ENCODE peak calls at places on chromosomes 6 and 20, in eight cellular contexts. One of them, this sample, is unnamed.

GRCh38 chr6:166627875-166628849 is 1.1 kb upstream of the RPS6KA2 start:
- DNase-seq in tibial nerve: peak; percentile 43
- DNase-seq in MM.1S: peak; percentile 43
- DNase-seq in aorta: peak; percentile 87
- DNase-seq in IMR-90: peak; percentile 55
- DNase-seq in CD8-positive, alpha-beta memory T cell: no peak
- DNase-seq in spleen: peak; percentile 95
- DNase-seq in bronchial epithelial cell: peak; percentile 28
- DNase-seq in this sample: peak; percentile 81

GRCh38 chr20:25090492-25091429 is 8.8 kb upstream of the VSX1 start:
- DNase-seq in CD8-positive, alpha-beta memory T cell: peak; percentile 80
- DNase-seq in MM.1S: peak; percentile 82
- DNase-seq in aorta: peak; percentile 69
- DNase-seq in spleen: peak; percentile 90
- DNase-seq in IMR-90: no peak
- DNase-seq in tibial nerve: no peak
- DNase-seq in bronchial epithelial cell: no peak
- DNase-seq in this sample: no peak

GRCh38 chr6:141421378-141421777 is 711.3 kb upstream of the GJE1 start:
- DNase-seq in IMR-90: peak; percentile 85
- DNase-seq in aorta: no peak
- DNase-seq in spleen: no peak
- DNase-seq in CD8-positive, alpha-beta memory T cell: no peak
- DNase-seq in tibial nerve: no peak
- DNase-seq in bronchial epithelial cell: peak; percentile 96
- DNase-seq in MM.1S: no peak
- DNase-seq in this sample: no peak

GRCh38 chr6:158707120-158707519 is 57.3 kb downstream of the SYTL3 start:
- DNase-seq in IMR-90: peak; percentile 56
- DNase-seq in bronchial epithelial cell: peak; percentile 63
- DNase-seq in CD8-positive, alpha-beta memory T cell: no peak
- DNase-seq in spleen: no peak
- DNase-seq in aorta: no peak
- DNase-seq in MM.1S: no peak
- DNase-seq in tibial nerve: no peak
- DNase-seq in this sample: no peak

GRCh38 chr6:12313992-12314589 is 23.9 kb downstream of the EDN1 start:
- DNase-seq in bronchial epithelial cell: peak; percentile 100
- DNase-seq in MM.1S: no peak
- DNase-seq in IMR-90: peak; percentile 35
- DNase-seq in tibial nerve: no peak
- DNase-seq in CD8-positive, alpha-beta memory T cell: no peak
- DNase-seq in spleen: peak; percentile 43
- DNase-seq in aorta: no peak
- DNase-seq in this sample: peak; percentile 67

GRCh38 chr6:14861491-14861943 is 384.4 kb upstream of the JARID2 start:
- DNase-seq in tibial nerve: no peak
- DNase-seq in MM.1S: no peak
- DNase-seq in aorta: no peak
- DNase-seq in spleen: no peak
- DNase-seq in bronchial epithelial cell: no peak
- DNase-seq in IMR-90: no peak
- DNase-seq in CD8-positive, alpha-beta memory T cell: no peak
- DNase-seq in this sample: no peak

GRCh38 chr20:36645998-36646397 is at the start of gene SLA2:
- DNase-seq in aorta: peak; percentile 63
- DNase-seq in bronchial epithelial cell: no peak
- DNase-seq in spleen: peak; percentile 92
- DNase-seq in MM.1S: no peak
- DNase-seq in CD8-positive, alpha-beta memory T cell: peak; percentile 75
- DNase-seq in tibial nerve: no peak
- DNase-seq in IMR-90: no peak
- DNase-seq in this sample: no peak

GRCh38 chr20:8557711-8558110 is 425.6 kb downstream of the PLCB1 start:
- DNase-seq in tibial nerve: no peak
- DNase-seq in spleen: no peak
- DNase-seq in CD8-positive, alpha-beta memory T cell: no peak
- DNase-seq in bronchial epithelial cell: no peak
- DNase-seq in IMR-90: peak; percentile 59
- DNase-seq in aorta: no peak
- DNase-seq in MM.1S: no peak
- DNase-seq in this sample: no peak

GRCh38 chr6:146106532-146106931 is 77.7 kb downstream of the GRM1 start:
- DNase-seq in spleen: no peak
- DNase-seq in tibial nerve: no peak
- DNase-seq in MM.1S: no peak
- DNase-seq in aorta: no peak
- DNase-seq in bronchial epithelial cell: no peak
- DNase-seq in CD8-positive, alpha-beta memory T cell: no peak
- DNase-seq in IMR-90: no peak
- DNase-seq in this sample: no peak

GRCh38 chr20:49510562-49511117 is 28.2 kb upstream of the KCNB1 start:
- DNase-seq in MM.1S: no peak
- DNase-seq in CD8-positive, alpha-beta memory T cell: no peak
- DNase-seq in spleen: no peak
- DNase-seq in bronchial epithelial cell: no peak
- DNase-seq in tibial nerve: peak; percentile 67
- DNase-seq in IMR-90: peak; percentile 83
- DNase-seq in aorta: peak; percentile 90
- DNase-seq in this sample: peak; percentile 23

GRCh38 chr6:129672883-129673631 is 36.9 kb downstream of the ARHGAP18 start:
- DNase-seq in IMR-90: peak; percentile 87
- DNase-seq in bronchial epithelial cell: peak; percentile 89
- DNase-seq in CD8-positive, alpha-beta memory T cell: no peak
- DNase-seq in MM.1S: peak; percentile 40
- DNase-seq in tibial nerve: no peak
- DNase-seq in aorta: no peak
- DNase-seq in spleen: no peak
- DNase-seq in this sample: no peak

GRCh38 chr6:14876778-14877613 is 368.9 kb upstream of the JARID2 start:
- DNase-seq in bronchial epithelial cell: peak; percentile 92
- DNase-seq in aorta: no peak
- DNase-seq in CD8-positive, alpha-beta memory T cell: peak; percentile 25
- DNase-seq in MM.1S: no peak
- DNase-seq in spleen: no peak
- DNase-seq in tibial nerve: no peak
- DNase-seq in IMR-90: peak; percentile 94
- DNase-seq in this sample: no peak

DNA sequence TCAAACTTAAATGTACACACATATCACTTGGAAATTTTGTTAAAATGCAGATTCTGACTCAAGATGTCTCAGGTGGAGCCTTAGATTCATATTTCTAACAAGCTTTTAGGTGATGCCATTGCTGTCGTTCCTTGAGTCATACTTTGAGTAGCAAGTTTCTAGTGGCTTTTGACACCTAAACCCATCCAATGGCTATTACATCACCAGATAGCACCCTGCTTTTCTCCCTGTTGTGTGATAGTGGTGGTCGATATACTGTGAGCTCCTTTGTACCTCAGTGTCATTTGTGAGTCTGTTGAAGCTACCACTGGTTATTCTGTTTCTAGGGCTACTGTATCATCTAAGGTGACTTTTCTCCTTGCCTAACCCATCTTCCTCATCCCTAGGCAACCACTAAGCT is 34.7 kb upstream of the BAG2 start:
- DNase-seq in bronchial epithelial cell: no peak
- DNase-seq in CD8-positive, alpha-beta memory T cell: no peak
- DNase-seq in tibial nerve: no peak
- DNase-seq in IMR-90: no peak
- DNase-seq in spleen: no peak
- DNase-seq in MM.1S: no peak
- DNase-seq in aorta: no peak
- DNase-seq in this sample: no peak
- H3K36me3 ChIP-seq in bronchial epithelial cell: peaks cover 2% of the 10 kb centered on the region
- H3K36me3 ChIP-seq in CD8-positive, alpha-beta memory T cell: peaks cover 6% of the 10 kb centered on the region
- H3K36me3 ChIP-seq in tibial nerve: peaks cover 45% of the 10 kb centered on the region
- H3K36me3 ChIP-seq in IMR-90: peaks cover 10% of the 10 kb centered on the region
- H3K36me3 ChIP-seq in spleen: peaks cover 16% of the 10 kb centered on the region
- H3K36me3 ChIP-seq in MM.1S: peaks cover 7% of the 10 kb centered on the region
- H3K36me3 ChIP-seq in aorta: no peaks in the 10 kb centered on the region
- H3K36me3 ChIP-seq in this sample: peaks cover 11% of the 10 kb centered on the region

GRCh38 chr6:148324297-148325007 is 18.2 kb upstream of the SASH1 start:
- DNase-seq in MM.1S: no peak
- DNase-seq in bronchial epithelial cell: no peak
- DNase-seq in CD8-positive, alpha-beta memory T cell: no peak
- DNase-seq in aorta: no peak
- DNase-seq in tibial nerve: no peak
- DNase-seq in spleen: no peak
- DNase-seq in IMR-90: peak; percentile 41
- DNase-seq in this sample: no peak

GRCh38 chr6:148329568-148330299 is 12.9 kb upstream of the SASH1 start:
- DNase-seq in MM.1S: no peak
- DNase-seq in bronchial epithelial cell: peak; percentile 86
- DNase-seq in IMR-90: peak; percentile 89
- DNase-seq in spleen: no peak
- DNase-seq in CD8-positive, alpha-beta memory T cell: no peak
- DNase-seq in aorta: no peak
- DNase-seq in tibial nerve: no peak
- DNase-seq in this sample: no peak

GRCh38 chr6:148332088-148332487 is 10.6 kb upstream of the SASH1 start:
- DNase-seq in bronchial epithelial cell: peak; percentile 33
- DNase-seq in aorta: no peak
- DNase-seq in MM.1S: no peak
- DNase-seq in tibial nerve: no peak
- DNase-seq in IMR-90: no peak
- DNase-seq in spleen: no peak
- DNase-seq in CD8-positive, alpha-beta memory T cell: no peak
- DNase-seq in this sample: no peak

GRCh38 chr6:148325316-148326068 is 17.1 kb upstream of the SASH1 start:
- DNase-seq in tibial nerve: no peak
- DNase-seq in spleen: no peak
- DNase-seq in IMR-90: peak; percentile 39
- DNase-seq in bronchial epithelial cell: no peak
- DNase-seq in MM.1S: no peak
- DNase-seq in aorta: no peak
- DNase-seq in CD8-positive, alpha-beta memory T cell: no peak
- DNase-seq in this sample: no peak

DNA sequence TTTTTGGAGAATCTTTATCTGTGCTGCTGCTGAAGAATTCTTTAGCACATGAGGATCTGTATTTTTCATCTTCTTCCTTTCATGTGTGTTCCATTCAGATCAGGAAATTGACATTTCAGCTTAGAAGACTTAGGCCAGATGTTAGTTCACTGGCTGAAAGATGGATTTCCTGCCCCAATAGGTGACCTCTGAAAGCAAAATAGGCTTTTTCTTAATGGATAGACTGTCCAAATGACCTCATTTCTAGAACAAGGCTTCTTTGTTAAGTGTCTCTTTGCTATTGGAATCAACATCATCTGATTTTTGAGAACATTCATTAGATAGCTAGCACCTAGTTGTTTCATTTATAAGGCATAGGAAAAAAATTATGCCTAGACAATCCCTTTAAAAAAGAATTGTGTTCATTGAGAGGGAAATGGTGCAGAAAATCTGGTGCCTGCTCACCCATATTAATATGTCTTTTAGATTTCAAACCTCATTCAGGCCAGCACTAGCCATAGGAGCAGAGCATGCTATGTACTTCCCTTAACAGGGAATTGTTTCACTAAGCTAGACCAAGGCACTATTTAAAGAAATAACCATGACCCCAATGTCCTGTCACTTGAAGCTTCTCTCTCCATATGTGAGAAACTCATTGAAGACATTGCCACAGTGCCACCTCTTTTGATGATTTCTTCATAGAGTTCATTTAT is 13.6 kb upstream of the SASH1 start:
- DNase-seq in tibial nerve: no peak
- DNase-seq in IMR-90: no peak
- DNase-seq in CD8-positive, alpha-beta memory T cell: no peak
- DNase-seq in spleen: no peak
- DNase-seq in aorta: no peak
- DNase-seq in bronchial epithelial cell: no peak
- DNase-seq in MM.1S: no peak
- DNase-seq in this sample: no peak
- H3K4me3 ChIP-seq in tibial nerve: no peak overlapping the region
- H3K4me3 ChIP-seq in IMR-90: no peak overlapping the region
- H3K4me3 ChIP-seq in CD8-positive, alpha-beta memory T cell: no peak overlapping the region
- H3K4me3 ChIP-seq in spleen: no peak overlapping the region
- H3K4me3 ChIP-seq in aorta: no peak overlapping the region
- H3K4me3 ChIP-seq in bronchial epithelial cell: no peak overlapping the region
- H3K4me3 ChIP-seq in MM.1S: no peak overlapping the region
- H3K4me3 ChIP-seq in this sample: no peak overlapping the region

DNA sequence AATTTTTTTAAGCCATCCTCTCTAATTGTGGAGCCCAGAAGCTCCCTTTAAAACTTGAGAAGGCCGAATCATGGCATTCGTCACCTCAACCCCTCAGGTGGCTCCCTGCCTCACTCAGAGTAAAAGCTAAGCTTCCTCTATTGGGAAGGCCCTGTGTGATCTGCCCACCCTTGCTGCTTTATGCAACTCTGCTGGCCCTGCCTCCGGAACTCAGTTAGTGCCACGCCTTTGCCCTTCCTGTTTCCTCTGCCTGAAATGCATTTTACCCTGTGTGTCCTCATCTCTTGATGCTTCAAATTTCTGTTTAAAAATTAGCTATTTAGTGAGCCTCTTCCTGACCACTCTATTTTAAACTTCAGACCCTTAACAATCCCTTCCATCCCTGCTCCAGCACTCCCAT is 5.7 kb downstream of the PACRG start:
- DNase-seq in bronchial epithelial cell: no peak
- DNase-seq in CD8-positive, alpha-beta memory T cell: peak; percentile 23
- DNase-seq in tibial nerve: no peak
- DNase-seq in aorta: no peak
- DNase-seq in spleen: no peak
- DNase-seq in MM.1S: no peak
- DNase-seq in IMR-90: no peak
- DNase-seq in this sample: no peak
- H3K36me3 ChIP-seq in bronchial epithelial cell: no peaks in the 10 kb centered on the region
- H3K36me3 ChIP-seq in CD8-positive, alpha-beta memory T cell: no peaks in the 10 kb centered on the region
- H3K36me3 ChIP-seq in tibial nerve: no peaks in the 10 kb centered on the region
- H3K36me3 ChIP-seq in aorta: no peaks in the 10 kb centered on the region
- H3K36me3 ChIP-seq in spleen: no peaks in the 10 kb centered on the region
- H3K36me3 ChIP-seq in MM.1S: no peaks in the 10 kb centered on the region
- H3K36me3 ChIP-seq in IMR-90: no peaks in the 10 kb centered on the region
- H3K36me3 ChIP-seq in this sample: no peaks in the 10 kb centered on the region

GRCh38 chr6:157079277-157079676 is 244.0 kb downstream of the TMEM242 start:
- DNase-seq in spleen: no peak
- DNase-seq in aorta: no peak
- DNase-seq in CD8-positive, alpha-beta memory T cell: no peak
- DNase-seq in IMR-90: no peak
- DNase-seq in tibial nerve: no peak
- DNase-seq in MM.1S: no peak
- DNase-seq in bronchial epithelial cell: peak; percentile 44
- DNase-seq in this sample: no peak

GRCh38 chr6:157077251-157077650 is 246.1 kb downstream of the TMEM242 start:
- DNase-seq in IMR-90: no peak
- DNase-seq in aorta: no peak
- DNase-seq in tibial nerve: no peak
- DNase-seq in CD8-positive, alpha-beta memory T cell: no peak
- DNase-seq in MM.1S: no peak
- DNase-seq in bronchial epithelial cell: no peak
- DNase-seq in spleen: no peak
- DNase-seq in this sample: no peak

GRCh38 chr6:157080986-157081391 is 242.3 kb downstream of the TMEM242 start:
- DNase-seq in aorta: no peak
- DNase-seq in bronchial epithelial cell: no peak
- DNase-seq in MM.1S: no peak
- DNase-seq in CD8-positive, alpha-beta memory T cell: no peak
- DNase-seq in IMR-90: no peak
- DNase-seq in tibial nerve: no peak
- DNase-seq in spleen: no peak
- DNase-seq in this sample: no peak

GRCh38 chr6:157078326-157078725 is 245.0 kb downstream of the TMEM242 start:
- DNase-seq in bronchial epithelial cell: no peak
- DNase-seq in CD8-positive, alpha-beta memory T cell: no peak
- DNase-seq in tibial nerve: no peak
- DNase-seq in spleen: no peak
- DNase-seq in MM.1S: no peak
- DNase-seq in IMR-90: no peak
- DNase-seq in aorta: no peak
- DNase-seq in this sample: no peak

GRCh38 chr6:157079774-157080173 is 243.5 kb downstream of the TMEM242 start:
- DNase-seq in aorta: no peak
- DNase-seq in tibial nerve: no peak
- DNase-seq in IMR-90: no peak
- DNase-seq in spleen: no peak
- DNase-seq in bronchial epithelial cell: no peak
- DNase-seq in MM.1S: no peak
- DNase-seq in CD8-positive, alpha-beta memory T cell: no peak
- DNase-seq in this sample: no peak
- H3K4me3 ChIP-seq in aorta: no peak overlapping the region
- H3K4me3 ChIP-seq in tibial nerve: no peak overlapping the region
- H3K4me3 ChIP-seq in IMR-90: no peak overlapping the region
- H3K4me3 ChIP-seq in spleen: no peak overlapping the region
- H3K4me3 ChIP-seq in bronchial epithelial cell: no peak overlapping the region
- H3K4me3 ChIP-seq in MM.1S: no peak overlapping the region
- H3K4me3 ChIP-seq in CD8-positive, alpha-beta memory T cell: no peak overlapping the region
- H3K4me3 ChIP-seq in this sample: no peak overlapping the region

This sample was measured in pancreas.